ENCODE peak calls at places on chromosomes 13 and 19, in six cellular contexts. E is endothelial cell, K is K562, B is hepatocyte, I is tibial artery, O is H1. F is an unnamed sample.

GRCh38 chr13:112899618-112900600 is 69.1 kb upstream of the MCF2L start:
- DNase-seq in O (no peak), B (no peak), E (no peak), K (no peak), I (no peak), F (no peak)

GRCh38 chr13:44017756-44018309 is 138.1 kb downstream of the LACC1 start:
- DNase-seq in O (no peak), E (no peak), I (no peak), B (no peak), K (no peak), F (peak)

GRCh38 chr13:41017153-41017552 is 2.0 kb downstream of the ELF1 start:
- DNase-seq in O (no peak), K (no peak), I (no peak), B (peak), E (no peak), F (no peak)

GRCh38 chr19:7863971-7864718 is 10.0 kb downstream of the PRR36 start:
- DNase-seq in I (no peak), B (no peak), O (no peak), E (no peak), K (no peak), F (no peak)

GRCh38 chr13:43009506-43009905 is 13.9 kb upstream of the DNAJC15 start:
- DNase-seq in K (no peak), E (no peak), B (no peak), I (no peak), O (no peak), F (no peak)

GRCh38 chr13:86729206-86729605 is 930.0 kb upstream of the SLITRK6 start:
- DNase-seq in O (no peak), E (no peak), K (no peak), I (no peak), B (no peak), F (no peak)

GRCh38 chr13:65638572-65639168 is 1591.5 kb downstream of the PCDH9 start:
- DNase-seq in E (peak), K (peak), I (no peak), O (no peak), B (peak), F (no peak)

GRCh38 chr13:31328549-31329229 is 128.9 kb downstream of the B3GLCT start:
- DNase-seq in O (no peak), I (no peak), K (no peak), E (no peak), B (no peak), F (no peak)

GRCh38 chr13:50370303-50370950 is 355.2 kb downstream of the KCNRG start:
- DNase-seq in E (no peak), I (no peak), K (no peak), O (no peak), B (no peak), F (no peak)

GRCh38 chr19:47714339-47714738 is 1.1 kb downstream of the EHD2 start:
- DNase-seq in E (no peak), O (no peak), B (no peak), I (no peak), K (no peak), F (no peak)

GRCh38 chr13:74662895-74663294 is 528.7 kb upstream of the KLF12 start:
- DNase-seq in O (no peak), E (no peak), K (no peak), I (no peak), B (no peak), F (no peak)

GRCh38 chr19:4967738-4968461 is 1.0 kb upstream of the KDM4B start:
- DNase-seq in I (no peak), O (no peak), K (no peak), B (no peak), E (no peak), F (no peak)

GRCh38 chr13:96082640-96083039 is 7.3 kb upstream of the HS6ST3 start:
- DNase-seq in E (no peak), B (no peak), O (no peak), I (no peak), K (no peak), F (no peak)

GRCh38 chr13:23960566-23961156 is 63.4 kb upstream of the C1QTNF9B start:
- DNase-seq in E (peak), K (no peak), I (no peak), O (no peak), B (peak), F (no peak)

GRCh38 chr19:19361075-19361594 is 40.5 kb downstream of the MAU2 start:
- DNase-seq in E (peak), I (peak), K (peak), O (peak), B (peak), F (peak)

GRCh38 chr13:50699874-50700663 is 143.4 kb downstream of the DLEU7 start:
- DNase-seq in B (no peak), O (no peak), E (no peak), K (no peak), I (no peak), F (no peak)

GRCh38 chr19:50332014-50332263 is 2.8 kb upstream of the KCNC3 start:
- DNase-seq in E (no peak), I (no peak), O (no peak), K (no peak), B (no peak), F (no peak)

GRCh38 chr13:95296326-95296939 is 4.8 kb downstream of the ABCC4 start:
- DNase-seq in B (peak), E (peak), I (no peak), O (peak), K (no peak), F (peak)

GRCh38 chr19:29550896-29551295 is 25.1 kb downstream of the VSTM2B start:
- DNase-seq in I (peak), B (no peak), O (peak), E (no peak), K (no peak), F (no peak)

GRCh38 chr19:45305421-45305820 is 17.3 kb downstream of the CKM start:
- DNase-seq in K (no peak), E (no peak), O (no peak), B (no peak), I (no peak), F (no peak)

GRCh38 chr13:75052616-75053015 is 429.4 kb downstream of the TBC1D4 start:
- DNase-seq in O (no peak), E (no peak), I (no peak), K (no peak), B (no peak), F (no peak)

GRCh38 chr13:108120332-108120731 is 95.0 kb downstream of the LIG4 start:
- DNase-seq in E (no peak), I (no peak), K (no peak), B (no peak), O (no peak), F (no peak)

GRCh38 chr13:74424455-74424854 is 290.3 kb upstream of the KLF12 start:
- DNase-seq in K (no peak), O (no peak), E (no peak), B (no peak), I (no peak), F (no peak)

GRCh38 chr13:23383151-23383550 is 50.4 kb downstream of the SACS start:
- DNase-seq in O (no peak), B (no peak), I (no peak), K (no peak), E (no peak), F (no peak)

GRCh38 chr13:89726690-89727435 is 1620.6 kb upstream of the MIR17HG start:
- DNase-seq in B (no peak), I (no peak), K (no peak), O (no peak), E (no peak), F (no peak)

GRCh38 chr19:16467581-16467980 is 4.2 kb downstream of the EPS15L1 start:
- DNase-seq in E (no peak), B (no peak), K (no peak), O (no peak), I (no peak), F (peak)

GRCh38 chr19:55178781-55179569 is 1.1 kb downstream of the SYT5 start:
- DNase-seq in E (peak), O (peak), K (peak), I (no peak), B (peak), F (peak)

GRCh38 chr13:33697936-33698335 is 120.0 kb upstream of the RFC3 start:
- DNase-seq in B (no peak), K (no peak), I (no peak), E (no peak), O (no peak), F (no peak)

GRCh38 chr13:101512650-101513049 is 60.2 kb downstream of the ITGBL1 start:
- DNase-seq in O (no peak), I (no peak), E (no peak), B (no peak), K (no peak), F (no peak)

GRCh38 chr19:40601061-40601973 is at the start of gene LTBP4:
- DNase-seq in K (peak), I (peak), B (peak), E (peak), O (no peak), F (peak)

GRCh38 chr13:114064516-114065140 is 67.8 kb downstream of the RASA3 start:
- DNase-seq in E (no peak), B (no peak), O (no peak), K (peak), I (no peak), F (peak)

GRCh38 chr13:36447501-36447900 is 15.2 kb downstream of the CCNA1 start:
- DNase-seq in B (no peak), I (no peak), O (no peak), K (no peak), E (no peak), F (no peak)

GRCh38 chr13:94369862-94370491 is 109.5 kb downstream of the DCT start:
- DNase-seq in E (no peak), I (no peak), K (no peak), O (no peak), B (no peak), F (peak)

GRCh38 chr19:35742121-35742724 is at the start of gene IGFLR1:
- DNase-seq in K (no peak), E (no peak), B (no peak), I (no peak), O (no peak), F (no peak)

GRCh38 chr13:96025283-96025682 is 27.9 kb downstream of the UGGT2 start:
- DNase-seq in I (no peak), B (no peak), E (no peak), K (no peak), O (no peak), F (no peak)

GRCh38 chr19:2215281-2215751 is 20.8 kb downstream of the PLEKHJ1 start:
- DNase-seq in O (no peak), I (no peak), K (no peak), B (no peak), E (no peak), F (no peak)

GRCh38 chr19:55087542-55087935 is 11.9 kb downstream of the EPS8L1 start:
- DNase-seq in B (no peak), I (no peak), K (no peak), O (no peak), E (no peak), F (no peak)

GRCh38 chr19:56258272-56258671 is 14.3 kb upstream of the EDDM13 start:
- DNase-seq in E (no peak), B (no peak), K (peak), O (no peak), I (no peak), F (no peak)

GRCh38 chr19:56253737-56254136 is 18.8 kb upstream of the EDDM13 start:
- DNase-seq in B (peak), I (no peak), O (no peak), E (no peak), K (peak), F (no peak)

GRCh38 chr19:56252699-56253422 is 19.7 kb upstream of the EDDM13 start:
- DNase-seq in K (peak), E (peak), B (peak), O (peak), I (peak), F (peak)
- TF ChIP-seq CTCF in K (peak), E (peak), B (peak), O (peak), I (peak), F (peak)

DNA sequence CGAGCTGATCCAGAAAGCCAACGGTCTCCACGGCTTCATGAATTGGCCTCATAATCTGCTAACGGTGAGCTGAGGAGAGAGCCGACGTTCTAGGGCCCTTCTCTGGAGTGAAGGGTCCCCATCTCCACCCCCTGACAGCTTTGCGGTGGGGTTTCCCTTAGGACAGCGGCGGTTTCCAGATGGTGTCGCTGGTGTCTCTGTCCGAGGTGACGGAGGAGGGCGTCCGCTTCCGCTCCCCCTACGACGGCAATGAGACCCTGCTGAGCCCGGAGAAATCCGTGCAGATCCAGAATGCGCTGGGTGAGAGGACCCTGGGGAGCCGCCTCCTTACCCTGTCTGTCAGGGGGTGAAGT is 692 bp downstream of the QTRT1 start:
- DNase-seq in E (peak), I (no peak), O (no peak), B (peak), K (peak), F (no peak)
- TF ChIP-seq CTCF in E (no peak), I (no peak), O (no peak), B (peak), K (peak), F (no peak)

GRCh38 chr19:10334340-10335148 is 1.2 kb upstream of the RAVER1 start:
- DNase-seq in I (peak), B (peak), E (peak), K (peak), O (peak), F (peak)
- TF ChIP-seq CTCF in I (no peak), B (no peak), E (no peak), K (peak), O (no peak), F (peak)

GRCh38 chr13:46994492-46994891 is 97.6 kb upstream of the HTR2A start:
- DNase-seq in I (no peak), K (no peak), O (no peak), E (no peak), B (no peak), F (no peak)

GRCh38 chr13:46996316-46996715 is 99.5 kb upstream of the HTR2A start:
- DNase-seq in K (no peak), O (no peak), E (no peak), B (no peak), I (no peak), F (no peak)

GRCh38 chr13:46995874-46996273 is 99.0 kb upstream of the HTR2A start:
- DNase-seq in E (no peak), O (no peak), B (no peak), K (no peak), I (no peak), F (no peak)

GRCh38 chr13:46992383-46992952 is 95.6 kb upstream of the HTR2A start:
- DNase-seq in O (no peak), B (no peak), E (peak), K (peak), I (no peak), F (no peak)
- TF ChIP-seq CTCF in O (peak), B (no peak), E (peak), K (peak), I (no peak), F (no peak)

F was measured in heart left ventricle.